ENCODE peak calls at places on chromosomes 5 and 9, in nine cellular contexts. X is colonic mucosa, Y is gastrocnemius medialis, S is heart left ventricle, G is AG09309, J is HepG2, Z is ascending aorta, O is mucosa of descending colon, F is fibroblast of lung. H is an unnamed sample.

GRCh38 chr9:119004618-119004990 is 364.6 kb downstream of the BRINP1 start:
- DNase-seq in F (peak; percentile 11), Z (peak; percentile 48), S (peak; percentile 86), G (peak; percentile 35), J (peak; percentile 12), X (peak; percentile 27), O (no peak), Y (peak; percentile 90), H (peak; percentile 55)

GRCh38 chr9:113578279-113578865 is 114.8 kb downstream of the RGS3 start:
- DNase-seq in F (no peak), J (no peak), G (no peak), O (no peak), S (no peak), Y (no peak), X (no peak), Z (no peak), H (no peak)

GRCh38 chr5:168795943-168796342 is 216.8 kb upstream of the PANK3 start:
- DNase-seq in G (no peak), S (no peak), X (no peak), Z (no peak), J (no peak), F (no peak), O (no peak), Y (no peak), H (no peak)

GRCh38 chr9:123000371-123001068 is 32.9 kb upstream of the GPR21 start:
- DNase-seq in G (no peak), F (no peak), O (no peak), Y (no peak), X (no peak), S (no peak), Z (no peak), J (no peak), H (no peak)

GRCh38 chr5:150525781-150526180 is 17.9 kb downstream of the NDST1 start:
- DNase-seq in G (no peak), O (no peak), X (no peak), Y (no peak), S (no peak), J (no peak), Z (no peak), F (no peak), H (no peak)

GRCh38 chr5:6190838-6191237 is 187.5 kb downstream of the MED10 start:
- DNase-seq in S (no peak), F (no peak), Y (no peak), J (no peak), G (no peak), X (no peak), O (no peak), Z (no peak), H (no peak)

GRCh38 chr9:91282292-91282691 is 79.4 kb downstream of the AUH start:
- DNase-seq in Z (no peak), X (no peak), G (no peak), F (no peak), S (no peak), Y (no peak), J (peak; percentile 3), O (no peak), H (no peak)

GRCh38 chr9:132247942-132248341 is 86.1 kb downstream of the NTNG2 start:
- DNase-seq in Z (no peak), O (no peak), X (no peak), S (no peak), F (no peak), Y (no peak), J (no peak), G (no peak), H (no peak)

GRCh38 chr5:94901071-94901979 is 282.9 kb downstream of the SLF1 start:
- DNase-seq in F (peak; percentile 61), S (no peak), O (no peak), Z (no peak), J (no peak), Y (no peak), X (no peak), G (no peak), H (no peak)

GRCh38 chr5:32443541-32444190 is 874 bp downstream of the ZFR start:
- DNase-seq in Y (no peak), G (no peak), S (peak; percentile 38), F (peak; percentile 33), J (no peak), X (peak; percentile 41), O (peak; percentile 75), Z (no peak), H (no peak)

GRCh38 chr5:95895223-95895622 is 66.4 kb downstream of the ELL2 start:
- DNase-seq in G (no peak), J (no peak), O (no peak), Z (no peak), X (no peak), Y (no peak), S (no peak), F (no peak), H (no peak)

GRCh38 chr5:79794347-79794746 is 104.7 kb downstream of the CMYA5 start:
- DNase-seq in J (no peak), X (no peak), O (no peak), G (no peak), Z (no peak), F (no peak), S (no peak), Y (no peak), H (no peak)

GRCh38 chr5:10295619-10296326 is 11.9 kb downstream of the CMBL start:
- DNase-seq in F (no peak), G (no peak), X (no peak), S (no peak), Y (no peak), O (no peak), J (no peak), Z (no peak), H (no peak)

GRCh38 chr5:78566747-78567449 is 81.7 kb downstream of the LHFPL2 start:
- DNase-seq in S (no peak), J (no peak), Y (no peak), F (peak; percentile 28), G (no peak), Z (no peak), O (no peak), X (no peak), H (no peak)

GRCh38 chr5:10635257-10635860 is 71.5 kb downstream of the ANKRD33B start:
- DNase-seq in X (no peak), G (no peak), S (no peak), O (no peak), F (peak; percentile 43), Y (no peak), J (no peak), Z (no peak), H (no peak)

GRCh38 chr9:129697111-129697955 is 31.9 kb downstream of the PRRX2 start:
- DNase-seq in X (peak; percentile 43), G (no peak), O (no peak), F (peak; percentile 66), Y (no peak), S (peak; percentile 46), Z (peak; percentile 46), J (no peak), H (no peak)

DNA sequence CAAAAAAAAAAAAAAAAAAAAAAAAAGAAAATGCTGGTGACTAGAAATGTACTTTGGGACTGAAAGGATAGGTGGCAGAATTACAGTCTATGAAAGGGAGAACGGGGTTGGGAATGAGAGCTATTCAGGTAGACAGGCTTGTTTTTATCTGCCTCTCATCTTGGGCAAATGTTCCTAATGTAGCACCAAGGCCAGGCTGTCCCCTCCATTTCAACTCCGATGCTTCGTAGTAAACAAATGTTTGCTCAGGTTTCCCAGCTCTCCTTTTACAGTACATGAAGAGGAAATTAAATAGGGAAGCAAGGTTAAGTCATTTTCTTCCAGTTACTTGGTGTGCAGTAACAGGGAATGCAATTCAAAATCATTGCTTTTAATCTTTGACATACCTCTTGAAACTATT is 4.4 kb upstream of the BASP1 start:
- DNase-seq in X (no peak), F (no peak), S (no peak), O (no peak), Z (no peak), Y (no peak), G (no peak), J (no peak), H (no peak)
- H3K4me3 ChIP-seq in X (no peak overlapping the region), F (no peak overlapping the region), S (no peak overlapping the region), O (no peak overlapping the region), Z (no peak overlapping the region), Y (no peak overlapping the region), G (no peak overlapping the region), J (no peak overlapping the region), H (no peak overlapping the region)

DNA sequence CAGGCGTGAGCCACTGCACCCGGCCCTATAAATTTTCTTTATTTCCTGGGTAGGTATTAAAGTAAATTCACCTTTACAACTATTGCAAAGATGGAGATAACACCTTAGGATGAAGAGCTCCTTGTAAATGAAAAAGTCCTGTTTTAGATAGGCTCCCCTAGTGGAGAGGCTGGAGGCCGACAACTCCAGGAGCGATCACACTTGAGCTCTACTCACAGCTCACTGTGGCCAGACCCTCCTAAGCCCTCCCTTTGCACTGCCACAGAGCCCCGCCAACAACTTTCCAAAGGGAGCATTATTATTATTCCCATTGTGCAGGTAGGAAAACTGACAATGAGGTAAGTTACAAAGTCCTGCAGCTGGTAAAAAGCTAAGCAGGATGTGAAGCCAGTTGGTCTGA is 139.1 kb upstream of the ERCC6L2 start:
- DNase-seq in F (no peak), J (no peak), Z (no peak), Y (no peak), X (no peak), G (no peak), S (no peak), O (no peak), H (no peak)
- TF ChIP-seq CTCF in F (peak; percentile 52), J (peak; percentile 31), Z (no peak), Y (no peak), X (no peak), G (peak; percentile 42), S (no peak), O (peak; percentile 20), H (peak; percentile 48)

GRCh38 chr5:174589011-174589410 is 135.4 kb upstream of the MSX2 start:
- DNase-seq in F (no peak), Y (no peak), J (no peak), S (no peak), G (no peak), Z (no peak), O (no peak), X (no peak), H (no peak)
- H3K4me3 ChIP-seq in F (no peak overlapping the region), Y (no peak overlapping the region), J (no peak overlapping the region), S (no peak overlapping the region), G (no peak overlapping the region), Z (no peak overlapping the region), O (no peak overlapping the region), X (no peak overlapping the region), H (no peak overlapping the region)

GRCh38 chr9:84670106-84670800 is 724 bp downstream of the NTRK2 start:
- DNase-seq in Y (no peak), X (no peak), Z (no peak), F (no peak), O (no peak), S (peak; percentile 6), J (no peak), G (no peak), H (no peak)

GRCh38 chr9:84669008-84669292 is 579 bp upstream of the NTRK2 start:
- DNase-seq in J (no peak), O (no peak), S (no peak), F (no peak), Z (no peak), Y (no peak), G (no peak), X (peak; percentile 16), H (no peak)

GRCh38 chr9:84668204-84669007 is 1.1 kb upstream of the NTRK2 start:
- DNase-seq in G (no peak), X (peak; percentile 66), J (no peak), Z (no peak), F (peak; percentile 44), O (peak; percentile 77), Y (peak; percentile 14), S (peak; percentile 51), H (peak; percentile 31)

GRCh38 chr9:84670801-84671153 is 1.2 kb downstream of the NTRK2 start:
- DNase-seq in F (no peak), S (no peak), G (no peak), X (no peak), Y (no peak), O (no peak), Z (no peak), J (no peak), H (no peak)

GRCh38 chr9:84669293-84670105 is at the start of gene NTRK2:
- DNase-seq in J (no peak), F (peak; percentile 16), O (peak; percentile 29), G (no peak), S (peak; percentile 11), X (peak; percentile 18), Y (no peak), Z (no peak), H (no peak)
- TF ChIP-seq CTCF in J (no peak), F (no peak), O (no peak), G (no peak), S (no peak), X (no peak), Y (no peak), Z (peak; percentile 25), H (peak; percentile 22)